ENCODE peak calls at places on chromosomes 16 and 17, in eight cellular contexts. One of them, this sample, is unnamed.

GRCh38 chr16:66311306-66311705 is 55.2 kb upstream of the CDH5 start:
- DNase-seq in T-helper 2 cell: no peak
- DNase-seq in hypothalamus: no peak
- DNase-seq in activated T-helper 1 cell treated with Interleukin-2 at 50 U/mL for 16 hours: no peak
- DNase-seq in SW 1271: no peak
- DNase-seq in fibroblast of the aortic adventitia: no peak
- DNase-seq in activated T-cell treated with anti-CD3 and anti-CD28 coated beads, Interleukin-2, amount 50 U/mL, for 72 hours: no peak
- DNase-seq in prostate gland: no peak
- DNase-seq in this sample: no peak

GRCh38 chr17:6507535-6507934 is 48.8 kb downstream of the PITPNM3 start:
- DNase-seq in hypothalamus: no peak
- DNase-seq in T-helper 2 cell: no peak
- DNase-seq in activated T-helper 1 cell treated with Interleukin-2 at 50 U/mL for 16 hours: no peak
- DNase-seq in prostate gland: no peak
- DNase-seq in SW 1271: peak
- DNase-seq in fibroblast of the aortic adventitia: peak
- DNase-seq in activated T-cell treated with anti-CD3 and anti-CD28 coated beads, Interleukin-2, amount 50 U/mL, for 72 hours: no peak
- DNase-seq in this sample: peak

GRCh38 chr16:29675811-29676643 is 3.0 kb upstream of the QPRT start:
- DNase-seq in T-helper 2 cell: no peak
- DNase-seq in SW 1271: peak
- DNase-seq in activated T-cell treated with anti-CD3 and anti-CD28 coated beads, Interleukin-2, amount 50 U/mL, for 72 hours: no peak
- DNase-seq in activated T-helper 1 cell treated with Interleukin-2 at 50 U/mL for 16 hours: no peak
- DNase-seq in prostate gland: no peak
- DNase-seq in hypothalamus: no peak
- DNase-seq in fibroblast of the aortic adventitia: no peak
- DNase-seq in this sample: no peak

GRCh38 chr16:8874388-8874787 is 5.6 kb upstream of the CARHSP1 start:
- DNase-seq in hypothalamus: no peak
- DNase-seq in activated T-cell treated with anti-CD3 and anti-CD28 coated beads, Interleukin-2, amount 50 U/mL, for 72 hours: no peak
- DNase-seq in T-helper 2 cell: no peak
- DNase-seq in prostate gland: no peak
- DNase-seq in fibroblast of the aortic adventitia: peak
- DNase-seq in SW 1271: no peak
- DNase-seq in activated T-helper 1 cell treated with Interleukin-2 at 50 U/mL for 16 hours: no peak
- DNase-seq in this sample: no peak

GRCh38 chr17:73272906-73273218 is 11.2 kb upstream of the CPSF4L start:
- DNase-seq in prostate gland: no peak
- DNase-seq in hypothalamus: no peak
- DNase-seq in activated T-cell treated with anti-CD3 and anti-CD28 coated beads, Interleukin-2, amount 50 U/mL, for 72 hours: no peak
- DNase-seq in SW 1271: no peak
- DNase-seq in activated T-helper 1 cell treated with Interleukin-2 at 50 U/mL for 16 hours: no peak
- DNase-seq in T-helper 2 cell: no peak
- DNase-seq in fibroblast of the aortic adventitia: no peak
- DNase-seq in this sample: no peak

GRCh38 chr17:9658593-9659211 is 13.4 kb downstream of the USP43 start:
- DNase-seq in hypothalamus: no peak
- DNase-seq in prostate gland: no peak
- DNase-seq in SW 1271: no peak
- DNase-seq in activated T-cell treated with anti-CD3 and anti-CD28 coated beads, Interleukin-2, amount 50 U/mL, for 72 hours: no peak
- DNase-seq in fibroblast of the aortic adventitia: no peak
- DNase-seq in T-helper 2 cell: no peak
- DNase-seq in activated T-helper 1 cell treated with Interleukin-2 at 50 U/mL for 16 hours: no peak
- DNase-seq in this sample: no peak

GRCh38 chr17:16872836-16873653 is 98.9 kb downstream of the TNFRSF13B start:
- DNase-seq in fibroblast of the aortic adventitia: no peak
- DNase-seq in SW 1271: peak
- DNase-seq in hypothalamus: no peak
- DNase-seq in activated T-cell treated with anti-CD3 and anti-CD28 coated beads, Interleukin-2, amount 50 U/mL, for 72 hours: peak
- DNase-seq in activated T-helper 1 cell treated with Interleukin-2 at 50 U/mL for 16 hours: no peak
- DNase-seq in T-helper 2 cell: no peak
- DNase-seq in prostate gland: no peak
- DNase-seq in this sample: no peak

GRCh38 chr16:4680673-4681470 is 12.5 kb upstream of the NUDT16L1 start:
- DNase-seq in SW 1271: no peak
- DNase-seq in activated T-helper 1 cell treated with Interleukin-2 at 50 U/mL for 16 hours: no peak
- DNase-seq in T-helper 2 cell: no peak
- DNase-seq in prostate gland: peak
- DNase-seq in hypothalamus: no peak
- DNase-seq in activated T-cell treated with anti-CD3 and anti-CD28 coated beads, Interleukin-2, amount 50 U/mL, for 72 hours: no peak
- DNase-seq in fibroblast of the aortic adventitia: no peak
- DNase-seq in this sample: no peak

GRCh38 chr16:57810197-57811024 is 8.1 kb upstream of the KIFC3 start:
- DNase-seq in hypothalamus: no peak
- DNase-seq in prostate gland: peak
- DNase-seq in SW 1271: peak
- DNase-seq in activated T-cell treated with anti-CD3 and anti-CD28 coated beads, Interleukin-2, amount 50 U/mL, for 72 hours: peak
- DNase-seq in activated T-helper 1 cell treated with Interleukin-2 at 50 U/mL for 16 hours: peak
- DNase-seq in T-helper 2 cell: peak
- DNase-seq in fibroblast of the aortic adventitia: no peak
- DNase-seq in this sample: peak

GRCh38 chr17:42459983-42460300 is 1.3 kb downstream of the ATP6V0A1 start:
- DNase-seq in activated T-helper 1 cell treated with Interleukin-2 at 50 U/mL for 16 hours: no peak
- DNase-seq in SW 1271: peak
- DNase-seq in hypothalamus: no peak
- DNase-seq in activated T-cell treated with anti-CD3 and anti-CD28 coated beads, Interleukin-2, amount 50 U/mL, for 72 hours: no peak
- DNase-seq in T-helper 2 cell: no peak
- DNase-seq in prostate gland: no peak
- DNase-seq in fibroblast of the aortic adventitia: peak
- DNase-seq in this sample: no peak

GRCh38 chr17:57898487-57899311 is 48.9 kb upstream of the MRPS23 start:
- DNase-seq in T-helper 2 cell: no peak
- DNase-seq in activated T-cell treated with anti-CD3 and anti-CD28 coated beads, Interleukin-2, amount 50 U/mL, for 72 hours: no peak
- DNase-seq in SW 1271: no peak
- DNase-seq in fibroblast of the aortic adventitia: peak
- DNase-seq in activated T-helper 1 cell treated with Interleukin-2 at 50 U/mL for 16 hours: no peak
- DNase-seq in hypothalamus: peak
- DNase-seq in prostate gland: peak
- DNase-seq in this sample: peak

GRCh38 chr16:69535123-69536050 is 30.4 kb upstream of the NFAT5 start:
- DNase-seq in activated T-cell treated with anti-CD3 and anti-CD28 coated beads, Interleukin-2, amount 50 U/mL, for 72 hours: no peak
- DNase-seq in fibroblast of the aortic adventitia: peak
- DNase-seq in prostate gland: no peak
- DNase-seq in SW 1271: no peak
- DNase-seq in hypothalamus: no peak
- DNase-seq in T-helper 2 cell: no peak
- DNase-seq in activated T-helper 1 cell treated with Interleukin-2 at 50 U/mL for 16 hours: no peak
- DNase-seq in this sample: no peak

GRCh38 chr16:31535737-31536136 is 8.0 kb downstream of the AHSP start:
- DNase-seq in prostate gland: no peak
- DNase-seq in hypothalamus: no peak
- DNase-seq in T-helper 2 cell: no peak
- DNase-seq in activated T-helper 1 cell treated with Interleukin-2 at 50 U/mL for 16 hours: no peak
- DNase-seq in fibroblast of the aortic adventitia: no peak
- DNase-seq in activated T-cell treated with anti-CD3 and anti-CD28 coated beads, Interleukin-2, amount 50 U/mL, for 72 hours: no peak
- DNase-seq in SW 1271: no peak
- DNase-seq in this sample: no peak

GRCh38 chr17:28729950-28730330 is 1.4 kb downstream of the NEK8 start:
- DNase-seq in prostate gland: no peak
- DNase-seq in fibroblast of the aortic adventitia: no peak
- DNase-seq in activated T-cell treated with anti-CD3 and anti-CD28 coated beads, Interleukin-2, amount 50 U/mL, for 72 hours: no peak
- DNase-seq in T-helper 2 cell: no peak
- DNase-seq in hypothalamus: no peak
- DNase-seq in SW 1271: no peak
- DNase-seq in activated T-helper 1 cell treated with Interleukin-2 at 50 U/mL for 16 hours: no peak
- DNase-seq in this sample: no peak

GRCh38 chr16:88527186-88527936 is 42.8 kb upstream of the ZC3H18 start:
- DNase-seq in fibroblast of the aortic adventitia: peak
- DNase-seq in T-helper 2 cell: peak
- DNase-seq in prostate gland: peak
- DNase-seq in activated T-cell treated with anti-CD3 and anti-CD28 coated beads, Interleukin-2, amount 50 U/mL, for 72 hours: peak
- DNase-seq in SW 1271: peak
- DNase-seq in hypothalamus: peak
- DNase-seq in activated T-helper 1 cell treated with Interleukin-2 at 50 U/mL for 16 hours: peak
- DNase-seq in this sample: peak

GRCh38 chr17:42518755-42519545 is 17.1 kb upstream of the NAGLU start:
- DNase-seq in T-helper 2 cell: no peak
- DNase-seq in activated T-cell treated with anti-CD3 and anti-CD28 coated beads, Interleukin-2, amount 50 U/mL, for 72 hours: no peak
- DNase-seq in hypothalamus: no peak
- DNase-seq in prostate gland: no peak
- DNase-seq in fibroblast of the aortic adventitia: peak
- DNase-seq in SW 1271: peak
- DNase-seq in activated T-helper 1 cell treated with Interleukin-2 at 50 U/mL for 16 hours: no peak
- DNase-seq in this sample: peak